ENCODE peak calls at places on chromosomes 7 and 10, in nine cellular contexts. One of them, this sample, is unnamed.

GRCh38 chr7:155377071-155377836 is 79.6 kb downstream of the INSIG1 start:
- DNase-seq in lower leg skin: no peak
- DNase-seq in B cell: no peak
- DNase-seq in Calu3: no peak
- DNase-seq in AG10803: no peak
- DNase-seq in AG04449: no peak
- DNase-seq in GM12865: no peak
- DNase-seq in dorsolateral prefrontal cortex: no peak
- DNase-seq in foreskin fibroblast: no peak
- DNase-seq in this sample: no peak

GRCh38 chr7:111729483-111729882 is 167.2 kb upstream of the IMMP2L start:
- DNase-seq in lower leg skin: no peak
- DNase-seq in B cell: no peak
- DNase-seq in Calu3: no peak
- DNase-seq in AG10803: no peak
- DNase-seq in AG04449: no peak
- DNase-seq in GM12865: no peak
- DNase-seq in dorsolateral prefrontal cortex: no peak
- DNase-seq in foreskin fibroblast: no peak
- DNase-seq in this sample: no peak

GRCh38 chr10:110456523-110457091 is 41.1 kb upstream of the DUSP5 start:
- DNase-seq in lower leg skin: peak
- DNase-seq in B cell: no peak
- DNase-seq in Calu3: peak
- DNase-seq in AG10803: no peak
- DNase-seq in AG04449: no peak
- DNase-seq in GM12865: no peak
- DNase-seq in dorsolateral prefrontal cortex: no peak
- DNase-seq in foreskin fibroblast: no peak
- DNase-seq in this sample: no peak

GRCh38 chr7:1691601-1692499 is 21.8 kb downstream of the ELFN1 start:
- DNase-seq in lower leg skin: peak
- DNase-seq in B cell: no peak
- DNase-seq in Calu3: no peak
- DNase-seq in AG10803: no peak
- DNase-seq in AG04449: no peak
- DNase-seq in GM12865: no peak
- DNase-seq in dorsolateral prefrontal cortex: peak
- DNase-seq in foreskin fibroblast: no peak
- DNase-seq in this sample: no peak

GRCh38 chr7:157875230-157876179 is 538.7 kb downstream of the DNAJB6 start:
- DNase-seq in lower leg skin: no peak
- DNase-seq in B cell: peak
- DNase-seq in Calu3: no peak
- DNase-seq in AG10803: no peak
- DNase-seq in AG04449: no peak
- DNase-seq in GM12865: no peak
- DNase-seq in dorsolateral prefrontal cortex: no peak
- DNase-seq in foreskin fibroblast: no peak
- DNase-seq in this sample: no peak

GRCh38 chr7:20299647-20300312 is 30.9 kb upstream of the ITGB8 start:
- DNase-seq in lower leg skin: no peak
- DNase-seq in B cell: no peak
- DNase-seq in Calu3: no peak
- DNase-seq in AG10803: peak
- DNase-seq in AG04449: no peak
- DNase-seq in GM12865: peak
- DNase-seq in dorsolateral prefrontal cortex: no peak
- DNase-seq in foreskin fibroblast: no peak
- DNase-seq in this sample: no peak

GRCh38 chr10:79055892-79056291 is 12.9 kb upstream of the ZMIZ1 start:
- DNase-seq in lower leg skin: peak
- DNase-seq in B cell: no peak
- DNase-seq in Calu3: no peak
- DNase-seq in AG10803: no peak
- DNase-seq in AG04449: no peak
- DNase-seq in GM12865: no peak
- DNase-seq in dorsolateral prefrontal cortex: no peak
- DNase-seq in foreskin fibroblast: no peak
- DNase-seq in this sample: no peak

GRCh38 chr7:116496653-116497052 is 2.9 kb upstream of the CAV2 start:
- DNase-seq in lower leg skin: no peak
- DNase-seq in B cell: no peak
- DNase-seq in Calu3: no peak
- DNase-seq in AG10803: no peak
- DNase-seq in AG04449: no peak
- DNase-seq in GM12865: no peak
- DNase-seq in dorsolateral prefrontal cortex: no peak
- DNase-seq in foreskin fibroblast: no peak
- DNase-seq in this sample: no peak

GRCh38 chr7:121547341-121548092 is 151.4 kb upstream of the FAM3C start:
- DNase-seq in lower leg skin: no peak
- DNase-seq in B cell: peak
- DNase-seq in Calu3: no peak
- DNase-seq in AG10803: peak
- DNase-seq in AG04449: no peak
- DNase-seq in GM12865: peak
- DNase-seq in dorsolateral prefrontal cortex: no peak
- DNase-seq in foreskin fibroblast: peak
- DNase-seq in this sample: peak

GRCh38 chr10:21494221-21495001 is 31.1 kb downstream of the SKIDA1 start:
- DNase-seq in lower leg skin: peak
- DNase-seq in B cell: peak
- DNase-seq in Calu3: peak
- DNase-seq in AG10803: peak
- DNase-seq in AG04449: no peak
- DNase-seq in GM12865: peak
- DNase-seq in dorsolateral prefrontal cortex: no peak
- DNase-seq in foreskin fibroblast: no peak
- DNase-seq in this sample: no peak

GRCh38 chr10:48209246-48209645 is 65.2 kb downstream of the FRMPD2 start:
- DNase-seq in lower leg skin: peak
- DNase-seq in B cell: no peak
- DNase-seq in Calu3: no peak
- DNase-seq in AG10803: no peak
- DNase-seq in AG04449: no peak
- DNase-seq in GM12865: no peak
- DNase-seq in dorsolateral prefrontal cortex: no peak
- DNase-seq in foreskin fibroblast: peak
- DNase-seq in this sample: no peak

DNA sequence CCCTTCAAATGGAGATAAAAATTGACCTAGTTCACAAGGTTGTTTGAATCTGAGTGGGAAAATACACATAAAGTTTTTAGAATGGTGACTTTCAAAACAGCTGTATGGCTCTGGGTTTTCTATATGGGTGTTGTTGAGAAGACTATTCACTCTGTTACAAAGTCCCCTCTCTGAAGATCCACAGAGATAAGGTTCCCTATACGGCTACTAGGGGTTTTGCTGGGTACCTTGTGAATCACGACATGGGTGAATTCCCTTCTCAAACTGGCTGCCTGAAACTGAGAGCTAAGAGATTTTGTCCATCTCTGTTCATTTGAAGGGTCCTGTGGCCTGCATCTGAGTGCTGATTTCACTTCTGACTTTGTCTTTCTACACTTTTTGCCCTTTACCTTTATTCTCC is 11.8 kb upstream of the SLC13A1 start:
- DNase-seq in lower leg skin: no peak
- DNase-seq in B cell: no peak
- DNase-seq in Calu3: no peak
- DNase-seq in AG10803: no peak
- DNase-seq in AG04449: no peak
- DNase-seq in GM12865: no peak
- DNase-seq in dorsolateral prefrontal cortex: no peak
- DNase-seq in foreskin fibroblast: no peak
- DNase-seq in this sample: no peak
- TF ChIP-seq CTCF in lower leg skin: no peak
- TF ChIP-seq CTCF in B cell: no peak
- TF ChIP-seq CTCF in Calu3: no peak
- TF ChIP-seq CTCF in AG10803: no peak
- TF ChIP-seq CTCF in AG04449: no peak
- TF ChIP-seq CTCF in GM12865: no peak
- TF ChIP-seq CTCF in dorsolateral prefrontal cortex: no peak
- TF ChIP-seq CTCF in foreskin fibroblast: no peak
- TF ChIP-seq CTCF in this sample: no peak

DNA sequence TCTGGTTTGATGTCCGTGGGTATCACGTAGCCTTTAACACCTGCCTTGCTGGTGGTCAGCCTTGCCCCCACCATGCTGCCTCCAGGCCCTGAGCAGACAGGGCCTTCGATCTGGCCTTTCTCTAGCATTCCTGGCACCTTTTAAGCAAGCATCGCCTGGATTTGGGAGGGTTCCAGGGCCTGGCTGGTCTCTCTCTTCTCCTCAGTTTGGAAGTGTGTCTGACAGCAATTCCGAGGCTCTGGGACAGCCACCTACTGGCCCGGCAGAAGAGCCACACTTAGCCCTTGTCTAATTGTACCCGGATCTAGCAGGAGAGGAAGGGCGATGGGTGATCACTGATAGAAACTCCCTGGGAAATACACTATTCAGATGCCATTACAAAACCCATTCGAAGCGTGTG is 441.3 kb upstream of the MKI67 start:
- DNase-seq in lower leg skin: peak
- DNase-seq in B cell: no peak
- DNase-seq in Calu3: no peak
- DNase-seq in AG10803: no peak
- DNase-seq in AG04449: no peak
- DNase-seq in GM12865: no peak
- DNase-seq in dorsolateral prefrontal cortex: no peak
- DNase-seq in foreskin fibroblast: no peak
- DNase-seq in this sample: no peak
- TF ChIP-seq CTCF in lower leg skin: no peak
- TF ChIP-seq CTCF in B cell: no peak
- TF ChIP-seq CTCF in Calu3: no peak
- TF ChIP-seq CTCF in AG10803: no peak
- TF ChIP-seq CTCF in AG04449: no peak
- TF ChIP-seq CTCF in GM12865: no peak
- TF ChIP-seq CTCF in dorsolateral prefrontal cortex: no peak
- TF ChIP-seq CTCF in foreskin fibroblast: no peak
- TF ChIP-seq CTCF in this sample: no peak

GRCh38 chr10:129657297-129657974 is 190.4 kb downstream of the MGMT start:
- DNase-seq in lower leg skin: peak
- DNase-seq in B cell: no peak
- DNase-seq in Calu3: no peak
- DNase-seq in AG10803: no peak
- DNase-seq in AG04449: no peak
- DNase-seq in GM12865: no peak
- DNase-seq in dorsolateral prefrontal cortex: no peak
- DNase-seq in foreskin fibroblast: no peak
- DNase-seq in this sample: no peak

GRCh38 chr10:129655679-129656031 is 188.6 kb downstream of the MGMT start:
- DNase-seq in lower leg skin: no peak
- DNase-seq in B cell: no peak
- DNase-seq in Calu3: no peak
- DNase-seq in AG10803: no peak
- DNase-seq in AG04449: no peak
- DNase-seq in GM12865: no peak
- DNase-seq in dorsolateral prefrontal cortex: no peak
- DNase-seq in foreskin fibroblast: no peak
- DNase-seq in this sample: no peak

GRCh38 chr10:129656642-129657041 is 189.6 kb downstream of the MGMT start:
- DNase-seq in lower leg skin: no peak
- DNase-seq in B cell: no peak
- DNase-seq in Calu3: no peak
- DNase-seq in AG10803: no peak
- DNase-seq in AG04449: no peak
- DNase-seq in GM12865: no peak
- DNase-seq in dorsolateral prefrontal cortex: no peak
- DNase-seq in foreskin fibroblast: no peak
- DNase-seq in this sample: no peak

GRCh38 chr10:129659881-129660280 is 192.8 kb downstream of the MGMT start:
- DNase-seq in lower leg skin: no peak
- DNase-seq in B cell: no peak
- DNase-seq in Calu3: no peak
- DNase-seq in AG10803: peak
- DNase-seq in AG04449: no peak
- DNase-seq in GM12865: no peak
- DNase-seq in dorsolateral prefrontal cortex: no peak
- DNase-seq in foreskin fibroblast: no peak
- DNase-seq in this sample: no peak

DNA sequence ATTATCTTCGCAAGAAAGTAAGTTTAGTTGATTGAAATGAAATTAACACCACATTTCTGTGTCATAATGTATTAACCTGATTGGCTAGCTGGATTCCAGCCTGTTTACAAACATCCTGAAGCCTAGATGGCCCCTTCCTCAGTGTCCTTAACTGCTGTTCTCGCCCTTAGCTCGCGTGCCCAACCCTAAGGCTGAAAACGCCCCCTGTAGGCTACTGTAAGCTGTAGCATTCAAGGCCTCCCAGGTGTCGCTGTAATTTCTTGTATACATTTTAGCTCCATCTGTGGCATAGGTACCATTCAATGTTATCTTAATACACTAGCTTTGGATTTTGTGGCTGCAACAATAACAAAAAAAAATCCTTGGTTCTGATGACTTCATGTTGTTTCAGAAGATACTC is 191.6 kb downstream of the MGMT start:
- DNase-seq in lower leg skin: no peak
- DNase-seq in B cell: no peak
- DNase-seq in Calu3: no peak
- DNase-seq in AG10803: no peak
- DNase-seq in AG04449: no peak
- DNase-seq in GM12865: peak
- DNase-seq in dorsolateral prefrontal cortex: no peak
- DNase-seq in foreskin fibroblast: no peak
- DNase-seq in this sample: no peak
- TF ChIP-seq CTCF in lower leg skin: no peak
- TF ChIP-seq CTCF in B cell: no peak
- TF ChIP-seq CTCF in Calu3: no peak
- TF ChIP-seq CTCF in AG10803: peak
- TF ChIP-seq CTCF in AG04449: peak
- TF ChIP-seq CTCF in GM12865: peak
- TF ChIP-seq CTCF in dorsolateral prefrontal cortex: no peak
- TF ChIP-seq CTCF in foreskin fibroblast: no peak
- TF ChIP-seq CTCF in this sample: peak

DNA sequence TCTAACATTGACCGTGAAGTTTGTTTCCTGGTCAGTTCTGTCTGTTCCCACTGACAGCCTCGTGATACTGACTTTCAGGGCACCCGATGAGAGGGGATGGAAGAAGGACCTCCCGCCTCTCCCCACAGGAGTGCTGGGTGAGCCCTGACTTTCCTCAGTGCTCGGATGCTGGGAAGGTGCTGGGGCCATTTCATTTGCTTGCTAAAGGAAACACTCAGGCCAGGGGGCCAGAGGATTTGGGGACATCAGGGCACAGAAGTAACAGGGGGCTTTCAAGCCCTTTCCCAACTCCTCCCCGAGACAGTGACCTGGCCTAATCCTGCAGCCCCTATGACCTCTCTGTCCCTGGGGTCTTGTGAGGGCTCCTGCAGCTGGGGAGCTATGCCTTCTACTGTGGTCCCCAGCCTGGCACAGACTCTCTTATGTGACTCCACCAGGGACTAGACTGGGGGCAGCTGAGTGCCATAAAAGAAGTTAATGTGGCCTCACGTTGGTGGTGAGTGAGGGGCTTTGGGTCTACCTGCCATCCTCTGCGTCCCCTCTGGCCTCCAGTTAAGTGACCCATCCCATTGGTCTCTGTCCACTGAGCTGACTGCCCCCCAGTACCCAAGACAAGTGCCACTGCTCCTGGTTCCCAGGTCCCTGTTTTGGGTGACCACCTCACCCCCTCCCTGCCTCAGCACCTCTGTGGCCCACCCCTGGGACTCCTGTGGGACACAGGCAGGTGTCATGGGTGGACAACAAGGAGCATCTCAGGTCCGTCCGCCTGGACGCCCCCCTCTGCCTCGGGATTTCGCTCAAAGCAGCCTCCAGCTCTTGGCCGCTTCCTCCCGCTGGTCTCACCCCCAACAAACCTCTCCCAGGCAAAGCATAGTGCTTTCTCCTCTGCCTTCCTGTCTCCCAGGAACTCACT is 33.4 kb upstream of the HSPA12A start:
- DNase-seq in lower leg skin: peak
- DNase-seq in B cell: no peak
- DNase-seq in Calu3: no peak
- DNase-seq in AG10803: no peak
- DNase-seq in AG04449: no peak
- DNase-seq in GM12865: no peak
- DNase-seq in dorsolateral prefrontal cortex: no peak
- DNase-seq in foreskin fibroblast: no peak
- DNase-seq in this sample: no peak
- TF ChIP-seq CTCF in lower leg skin: no peak
- TF ChIP-seq CTCF in B cell: no peak
- TF ChIP-seq CTCF in Calu3: no peak
- TF ChIP-seq CTCF in AG10803: no peak
- TF ChIP-seq CTCF in AG04449: no peak
- TF ChIP-seq CTCF in GM12865: no peak
- TF ChIP-seq CTCF in dorsolateral prefrontal cortex: no peak
- TF ChIP-seq CTCF in foreskin fibroblast: no peak
- TF ChIP-seq CTCF in this sample: no peak

This sample was measured in HFF-Myc.